ENCODE peak calls at places on chromosomes 3 and 15, in seven cellular contexts. One of them, this sample, is unnamed.

GRCh38 chr3:170751083-170751893 is 118.7 kb downstream of the RPL22L1 start:
- DNase-seq in effector CD4-positive, alpha-beta T cell: no peak
- DNase-seq in NCI-H1092 treated with DMSO at 0.1 percent for 48 hours: no peak
- DNase-seq in neural progenitor cell: no peak
- DNase-seq in HFFc6: peak; percentile 84
- DNase-seq in heart right ventricle: peak; percentile 40
- DNase-seq in HuH-7: no peak
- DNase-seq in this sample: no peak

GRCh38 chr3:195001961-195002861 is 268.7 kb downstream of the XXYLT1 start:
- DNase-seq in neural progenitor cell: peak; percentile 75
- DNase-seq in effector CD4-positive, alpha-beta T cell: no peak
- DNase-seq in HuH-7: peak; percentile 86
- DNase-seq in heart right ventricle: peak; percentile 57
- DNase-seq in NCI-H1092 treated with DMSO at 0.1 percent for 48 hours: peak; percentile 86
- DNase-seq in HFFc6: peak; percentile 17
- DNase-seq in this sample: peak; percentile 99

GRCh38 chr3:29314727-29315088 is 33.8 kb downstream of the RBMS3 start:
- DNase-seq in heart right ventricle: no peak
- DNase-seq in NCI-H1092 treated with DMSO at 0.1 percent for 48 hours: no peak
- DNase-seq in HFFc6: no peak
- DNase-seq in HuH-7: no peak
- DNase-seq in effector CD4-positive, alpha-beta T cell: no peak
- DNase-seq in neural progenitor cell: no peak
- DNase-seq in this sample: no peak

GRCh38 chr3:55283441-55283925 is 203.6 kb downstream of the WNT5A start:
- DNase-seq in HFFc6: no peak
- DNase-seq in NCI-H1092 treated with DMSO at 0.1 percent for 48 hours: no peak
- DNase-seq in HuH-7: no peak
- DNase-seq in neural progenitor cell: no peak
- DNase-seq in effector CD4-positive, alpha-beta T cell: no peak
- DNase-seq in heart right ventricle: no peak
- DNase-seq in this sample: no peak

GRCh38 chr3:36944012-36944640 is 728 bp downstream of the TRANK1 start:
- DNase-seq in effector CD4-positive, alpha-beta T cell: no peak
- DNase-seq in heart right ventricle: peak; percentile 46
- DNase-seq in HFFc6: peak; percentile 9
- DNase-seq in NCI-H1092 treated with DMSO at 0.1 percent for 48 hours: peak; percentile 57
- DNase-seq in neural progenitor cell: peak; percentile 76
- DNase-seq in HuH-7: peak; percentile 72
- DNase-seq in this sample: peak; percentile 48

GRCh38 chr3:110940074-110940473 is 131.5 kb upstream of the NECTIN3 start:
- DNase-seq in effector CD4-positive, alpha-beta T cell: no peak
- DNase-seq in heart right ventricle: no peak
- DNase-seq in HuH-7: peak; percentile 12
- DNase-seq in NCI-H1092 treated with DMSO at 0.1 percent for 48 hours: no peak
- DNase-seq in neural progenitor cell: no peak
- DNase-seq in HFFc6: no peak
- DNase-seq in this sample: no peak

GRCh38 chr15:68821898-68822380 is 1.2 kb upstream of the ANP32A start:
- DNase-seq in effector CD4-positive, alpha-beta T cell: no peak
- DNase-seq in neural progenitor cell: peak; percentile 45
- DNase-seq in HFFc6: no peak
- DNase-seq in NCI-H1092 treated with DMSO at 0.1 percent for 48 hours: no peak
- DNase-seq in heart right ventricle: no peak
- DNase-seq in HuH-7: peak; percentile 37
- DNase-seq in this sample: peak; percentile 18

GRCh38 chr15:75325922-75326321 is 9.9 kb upstream of the COMMD4 start:
- DNase-seq in HFFc6: no peak
- DNase-seq in heart right ventricle: no peak
- DNase-seq in effector CD4-positive, alpha-beta T cell: no peak
- DNase-seq in neural progenitor cell: no peak
- DNase-seq in NCI-H1092 treated with DMSO at 0.1 percent for 48 hours: no peak
- DNase-seq in HuH-7: no peak
- DNase-seq in this sample: no peak

GRCh38 chr15:98671060-98672008 is 23.0 kb downstream of the IGF1R start:
- DNase-seq in neural progenitor cell: peak; percentile 52
- DNase-seq in HFFc6: peak; percentile 61
- DNase-seq in heart right ventricle: no peak
- DNase-seq in HuH-7: peak; percentile 63
- DNase-seq in effector CD4-positive, alpha-beta T cell: no peak
- DNase-seq in NCI-H1092 treated with DMSO at 0.1 percent for 48 hours: no peak
- DNase-seq in this sample: no peak

GRCh38 chr3:63975705-63976104 is 47.6 kb downstream of the PSMD6 start:
- DNase-seq in NCI-H1092 treated with DMSO at 0.1 percent for 48 hours: no peak
- DNase-seq in heart right ventricle: peak; percentile 58
- DNase-seq in HFFc6: no peak
- DNase-seq in HuH-7: no peak
- DNase-seq in neural progenitor cell: no peak
- DNase-seq in effector CD4-positive, alpha-beta T cell: no peak
- DNase-seq in this sample: peak; percentile 14

GRCh38 chr3:152269423-152270144 is 855 bp downstream of the MBNL1 start:
- DNase-seq in heart right ventricle: peak; percentile 65
- DNase-seq in NCI-H1092 treated with DMSO at 0.1 percent for 48 hours: peak; percentile 81
- DNase-seq in HuH-7: no peak
- DNase-seq in neural progenitor cell: peak; percentile 16
- DNase-seq in HFFc6: peak; percentile 93
- DNase-seq in effector CD4-positive, alpha-beta T cell: peak; percentile 58
- DNase-seq in this sample: peak; percentile 28

GRCh38 chr15:93019091-93019490 is 69.9 kb downstream of the RGMA start:
- DNase-seq in heart right ventricle: no peak
- DNase-seq in neural progenitor cell: no peak
- DNase-seq in HFFc6: no peak
- DNase-seq in HuH-7: no peak
- DNase-seq in NCI-H1092 treated with DMSO at 0.1 percent for 48 hours: no peak
- DNase-seq in effector CD4-positive, alpha-beta T cell: no peak
- DNase-seq in this sample: no peak

GRCh38 chr3:186121968-186122367 is 13.1 kb upstream of the ETV5 start:
- DNase-seq in HFFc6: no peak
- DNase-seq in neural progenitor cell: no peak
- DNase-seq in heart right ventricle: no peak
- DNase-seq in NCI-H1092 treated with DMSO at 0.1 percent for 48 hours: no peak
- DNase-seq in HuH-7: no peak
- DNase-seq in effector CD4-positive, alpha-beta T cell: no peak
- DNase-seq in this sample: no peak

GRCh38 chr3:23600178-23600577 is 205.6 kb upstream of the UBE2E1 start:
- DNase-seq in effector CD4-positive, alpha-beta T cell: no peak
- DNase-seq in NCI-H1092 treated with DMSO at 0.1 percent for 48 hours: no peak
- DNase-seq in heart right ventricle: no peak
- DNase-seq in HuH-7: no peak
- DNase-seq in neural progenitor cell: no peak
- DNase-seq in HFFc6: peak; percentile 86
- DNase-seq in this sample: no peak

GRCh38 chr3:110106805-110107204 is 769.5 kb upstream of the DPPA4 start:
- DNase-seq in effector CD4-positive, alpha-beta T cell: no peak
- DNase-seq in HFFc6: peak; percentile 13
- DNase-seq in HuH-7: no peak
- DNase-seq in neural progenitor cell: no peak
- DNase-seq in heart right ventricle: no peak
- DNase-seq in NCI-H1092 treated with DMSO at 0.1 percent for 48 hours: no peak
- DNase-seq in this sample: no peak

GRCh38 chr3:159783780-159784747 is 204.6 kb upstream of the IL12A start:
- DNase-seq in neural progenitor cell: no peak
- DNase-seq in HFFc6: no peak
- DNase-seq in effector CD4-positive, alpha-beta T cell: no peak
- DNase-seq in NCI-H1092 treated with DMSO at 0.1 percent for 48 hours: no peak
- DNase-seq in heart right ventricle: no peak
- DNase-seq in HuH-7: no peak
- DNase-seq in this sample: no peak

GRCh38 chr3:20008646-20009045 is 3.4 kb downstream of the PP2D1 start:
- DNase-seq in heart right ventricle: no peak
- DNase-seq in HFFc6: no peak
- DNase-seq in effector CD4-positive, alpha-beta T cell: no peak
- DNase-seq in NCI-H1092 treated with DMSO at 0.1 percent for 48 hours: no peak
- DNase-seq in neural progenitor cell: no peak
- DNase-seq in HuH-7: no peak
- DNase-seq in this sample: no peak

GRCh38 chr3:99839613-99840012 is 22.0 kb downstream of the CMSS1 start:
- DNase-seq in neural progenitor cell: no peak
- DNase-seq in NCI-H1092 treated with DMSO at 0.1 percent for 48 hours: no peak
- DNase-seq in heart right ventricle: no peak
- DNase-seq in effector CD4-positive, alpha-beta T cell: no peak
- DNase-seq in HFFc6: no peak
- DNase-seq in HuH-7: no peak
- DNase-seq in this sample: no peak

GRCh38 chr15:70181626-70182255 is 84.0 kb upstream of the TLE3 start:
- DNase-seq in HFFc6: no peak
- DNase-seq in neural progenitor cell: no peak
- DNase-seq in NCI-H1092 treated with DMSO at 0.1 percent for 48 hours: no peak
- DNase-seq in heart right ventricle: no peak
- DNase-seq in HuH-7: no peak
- DNase-seq in effector CD4-positive, alpha-beta T cell: no peak
- DNase-seq in this sample: no peak

GRCh38 chr3:86733257-86733656 is 257.7 kb downstream of the VGLL3 start:
- DNase-seq in HuH-7: no peak
- DNase-seq in neural progenitor cell: no peak
- DNase-seq in heart right ventricle: no peak
- DNase-seq in effector CD4-positive, alpha-beta T cell: no peak
- DNase-seq in NCI-H1092 treated with DMSO at 0.1 percent for 48 hours: no peak
- DNase-seq in HFFc6: no peak
- DNase-seq in this sample: no peak

GRCh38 chr3:144403040-144403457 is 431.4 kb downstream of the DIPK2A start:
- DNase-seq in HFFc6: no peak
- DNase-seq in neural progenitor cell: no peak
- DNase-seq in HuH-7: no peak
- DNase-seq in NCI-H1092 treated with DMSO at 0.1 percent for 48 hours: no peak
- DNase-seq in effector CD4-positive, alpha-beta T cell: no peak
- DNase-seq in heart right ventricle: peak; percentile 16
- DNase-seq in this sample: no peak

GRCh38 chr3:187064210-187065115 is 74.8 kb downstream of the RPL39L start:
- DNase-seq in HFFc6: no peak
- DNase-seq in neural progenitor cell: no peak
- DNase-seq in effector CD4-positive, alpha-beta T cell: no peak
- DNase-seq in HuH-7: no peak
- DNase-seq in NCI-H1092 treated with DMSO at 0.1 percent for 48 hours: no peak
- DNase-seq in heart right ventricle: no peak
- DNase-seq in this sample: no peak

GRCh38 chr3:39064646-39065045 is 12.8 kb downstream of the WDR48 start:
- DNase-seq in HuH-7: no peak
- DNase-seq in NCI-H1092 treated with DMSO at 0.1 percent for 48 hours: no peak
- DNase-seq in neural progenitor cell: no peak
- DNase-seq in heart right ventricle: no peak
- DNase-seq in effector CD4-positive, alpha-beta T cell: no peak
- DNase-seq in HFFc6: peak; percentile 63
- DNase-seq in this sample: no peak

GRCh38 chr3:121018917-121019321 is 110.9 kb downstream of the STXBP5L start:
- DNase-seq in HuH-7: no peak
- DNase-seq in heart right ventricle: no peak
- DNase-seq in NCI-H1092 treated with DMSO at 0.1 percent for 48 hours: no peak
- DNase-seq in HFFc6: no peak
- DNase-seq in neural progenitor cell: peak; percentile 39
- DNase-seq in effector CD4-positive, alpha-beta T cell: no peak
- DNase-seq in this sample: no peak

GRCh38 chr3:75338342-75338741 is 325.8 kb upstream of the FRG2C start:
- DNase-seq in heart right ventricle: no peak
- DNase-seq in HFFc6: no peak
- DNase-seq in neural progenitor cell: no peak
- DNase-seq in HuH-7: no peak
- DNase-seq in effector CD4-positive, alpha-beta T cell: no peak
- DNase-seq in NCI-H1092 treated with DMSO at 0.1 percent for 48 hours: no peak
- DNase-seq in this sample: no peak

GRCh38 chr3:72678892-72679291 is 169.4 kb downstream of the SHQ1 start:
- DNase-seq in HFFc6: no peak
- DNase-seq in NCI-H1092 treated with DMSO at 0.1 percent for 48 hours: no peak
- DNase-seq in HuH-7: no peak
- DNase-seq in heart right ventricle: no peak
- DNase-seq in neural progenitor cell: no peak
- DNase-seq in effector CD4-positive, alpha-beta T cell: no peak
- DNase-seq in this sample: no peak

GRCh38 chr15:69194854-69195253 is 34.4 kb downstream of the GLCE start:
- DNase-seq in heart right ventricle: no peak
- DNase-seq in effector CD4-positive, alpha-beta T cell: no peak
- DNase-seq in neural progenitor cell: no peak
- DNase-seq in HuH-7: no peak
- DNase-seq in HFFc6: no peak
- DNase-seq in NCI-H1092 treated with DMSO at 0.1 percent for 48 hours: no peak
- DNase-seq in this sample: no peak

GRCh38 chr3:147415819-147416218 is 6.7 kb downstream of the ZIC1 start:
- DNase-seq in neural progenitor cell: peak; percentile 21
- DNase-seq in HuH-7: no peak
- DNase-seq in heart right ventricle: no peak
- DNase-seq in NCI-H1092 treated with DMSO at 0.1 percent for 48 hours: no peak
- DNase-seq in HFFc6: no peak
- DNase-seq in effector CD4-positive, alpha-beta T cell: no peak
- DNase-seq in this sample: no peak

GRCh38 chr3:114223146-114223545 is 14.2 kb downstream of the ZNF80 start:
- DNase-seq in NCI-H1092 treated with DMSO at 0.1 percent for 48 hours: no peak
- DNase-seq in effector CD4-positive, alpha-beta T cell: no peak
- DNase-seq in HFFc6: no peak
- DNase-seq in heart right ventricle: no peak
- DNase-seq in neural progenitor cell: no peak
- DNase-seq in HuH-7: no peak
- DNase-seq in this sample: no peak

GRCh38 chr3:161600185-161600584 is 103.6 kb downstream of the OTOL1 start:
- DNase-seq in HuH-7: no peak
- DNase-seq in neural progenitor cell: no peak
- DNase-seq in heart right ventricle: no peak
- DNase-seq in HFFc6: no peak
- DNase-seq in effector CD4-positive, alpha-beta T cell: no peak
- DNase-seq in NCI-H1092 treated with DMSO at 0.1 percent for 48 hours: peak; percentile 60
- DNase-seq in this sample: peak; percentile 53

GRCh38 chr3:99862208-99862607 is 44.5 kb downstream of the CMSS1 start:
- DNase-seq in neural progenitor cell: no peak
- DNase-seq in effector CD4-positive, alpha-beta T cell: no peak
- DNase-seq in HuH-7: no peak
- DNase-seq in heart right ventricle: no peak
- DNase-seq in HFFc6: peak; percentile 86
- DNase-seq in NCI-H1092 treated with DMSO at 0.1 percent for 48 hours: no peak
- DNase-seq in this sample: no peak